ENCODE peak calls at places on chromosomes 3 and 15, in ten cellular contexts. Z is A549, G is ovary, J is upper lobe of left lung, C is heart left ventricle, O is body of pancreas, N is stomach, U is esophagus squamous epithelium, X is spleen, S is Peyer's patch. P is an unnamed sample.

GRCh38 chr3:138909904-138910303 is 37.0 kb downstream of the FOXL2 start:
- DNase-seq in Z (no peak), G (no peak), J (no peak), C (no peak), O (no peak), N (no peak), U (no peak), X (no peak), S (no peak), P (no peak)

GRCh38 chr3:141115752-141116541 is 64.8 kb downstream of the SPSB4 start:
- DNase-seq in Z (no peak), G (peak), J (no peak), C (no peak), O (no peak), N (no peak), U (no peak), X (no peak), S (no peak), P (peak)

GRCh38 chr3:64295594-64295993 is 70.3 kb upstream of the PRICKLE2 start:
- DNase-seq in Z (no peak), G (peak), J (no peak), C (no peak), O (peak), N (no peak), U (no peak), X (no peak), S (no peak), P (no peak)

GRCh38 chr15:48555244-48555804 is 90.2 kb downstream of the FBN1 start:
- DNase-seq in Z (no peak), G (no peak), J (no peak), C (no peak), O (no peak), N (no peak), U (no peak), X (no peak), S (no peak), P (no peak)

GRCh38 chr15:77495806-77496589 is 75.3 kb downstream of the HMG20A start:
- DNase-seq in Z (no peak), G (no peak), J (no peak), C (peak), O (no peak), N (no peak), U (no peak), X (peak), S (no peak), P (no peak)

GRCh38 chr3:143427626-143428025 is 308.1 kb downstream of the CHST2 start:
- DNase-seq in Z (no peak), G (no peak), J (no peak), C (no peak), O (no peak), N (no peak), U (no peak), X (no peak), S (no peak), P (no peak)

GRCh38 chr3:108669211-108669610 is 79.7 kb downstream of the DZIP3 start:
- DNase-seq in Z (no peak), G (no peak), J (no peak), C (no peak), O (no peak), N (no peak), U (no peak), X (no peak), S (no peak), P (no peak)

GRCh38 chr15:93955197-93955596 is 276.2 kb upstream of the MCTP2 start:
- DNase-seq in Z (no peak), G (no peak), J (no peak), C (no peak), O (no peak), N (no peak), U (no peak), X (no peak), S (no peak), P (no peak)

GRCh38 chr3:37853691-37854413 is 7.8 kb upstream of the CTDSPL start:
- DNase-seq in Z (no peak), G (no peak), J (no peak), C (no peak), O (peak), N (peak), U (no peak), X (peak), S (peak), P (peak)

GRCh38 chr15:67018451-67018850 is 47.0 kb upstream of the SMAD3 start:
- DNase-seq in Z (no peak), G (no peak), J (no peak), C (no peak), O (no peak), N (no peak), U (no peak), X (no peak), S (no peak), P (peak)

GRCh38 chr15:48748535-48748934 is 62.3 kb downstream of the CEP152 start:
- DNase-seq in Z (no peak), G (no peak), J (no peak), C (no peak), O (no peak), N (no peak), U (no peak), X (no peak), S (no peak), P (no peak)

GRCh38 chr3:109382573-109382972 is 45.2 kb upstream of the DPPA4 start:
- DNase-seq in Z (no peak), G (no peak), J (no peak), C (no peak), O (no peak), N (no peak), U (no peak), X (no peak), S (no peak), P (no peak)

GRCh38 chr15:71103102-71103676 is 12.1 kb upstream of the THSD4 start:
- DNase-seq in Z (no peak), G (no peak), J (no peak), C (peak), O (no peak), N (peak), U (no peak), X (no peak), S (peak), P (no peak)

DNA sequence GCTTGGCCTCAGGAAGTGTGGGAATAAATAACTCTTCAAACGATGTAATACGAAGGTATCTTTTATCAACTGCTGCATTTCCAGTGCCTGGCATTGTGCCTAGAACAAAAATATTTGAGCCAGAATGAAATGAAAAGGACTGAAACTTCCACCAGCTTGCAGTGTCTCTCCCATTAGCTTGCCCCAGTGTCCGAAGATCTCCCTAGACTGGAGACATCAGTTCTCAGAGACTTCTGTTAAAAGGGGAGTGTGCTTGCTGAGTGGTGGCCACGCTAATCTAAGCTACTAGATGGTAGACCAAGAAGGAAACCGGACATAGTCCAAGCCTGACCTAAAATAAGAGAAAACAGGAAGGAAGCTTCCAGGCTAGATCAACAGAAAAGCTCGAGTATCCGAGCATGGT is 28.6 kb downstream of the KCNAB1 start:
- DNase-seq in Z (no peak), G (peak), J (no peak), C (peak), O (no peak), N (no peak), U (no peak), X (no peak), S (no peak), P (no peak)
- H3K4me3 ChIP-seq in Z (no peak), G (no peak), J (no peak), C (no peak), O (no peak), N (no peak), U (no peak), X (no peak), S (no peak), P (no peak)

DNA sequence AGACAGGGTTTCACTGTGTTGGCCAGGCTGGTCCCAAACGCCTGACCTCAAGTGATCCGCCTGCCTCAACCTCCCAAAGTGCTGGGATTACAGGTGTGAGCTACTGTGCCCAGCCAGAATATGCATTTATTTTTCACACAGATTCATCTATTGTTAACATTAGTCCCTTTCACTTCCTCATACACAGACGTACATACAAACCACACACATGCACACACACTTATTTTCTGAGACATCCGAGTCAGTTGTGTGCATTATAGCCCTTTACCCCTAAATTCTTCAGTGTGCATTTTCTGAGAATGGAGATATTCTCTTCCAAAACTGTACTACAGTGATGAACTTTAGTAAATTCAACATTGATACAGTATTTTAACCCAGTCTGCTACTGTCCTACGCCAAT is 15.0 kb upstream of the MEX3B start:
- DNase-seq in Z (no peak), G (no peak), J (no peak), C (no peak), O (no peak), N (no peak), U (no peak), X (no peak), S (no peak), P (no peak)
- TF ChIP-seq POLR2A in Z (no peak), G (no peak), J (no peak), C (no peak), O (no peak), N (no peak), U (no peak), X (no peak), S (no peak), P (no peak)

GRCh38 chr15:56957812-56958406 is 39.5 kb downstream of the TCF12 start:
- DNase-seq in Z (no peak), G (no peak), J (no peak), C (no peak), O (no peak), N (no peak), U (no peak), X (no peak), S (no peak), P (no peak)

GRCh38 chr15:56956538-56956937 is 38.1 kb downstream of the TCF12 start:
- DNase-seq in Z (no peak), G (no peak), J (no peak), C (no peak), O (no peak), N (no peak), U (no peak), X (no peak), S (no peak), P (no peak)

GRCh38 chr15:56960116-56960515 is 41.7 kb downstream of the TCF12 start:
- DNase-seq in Z (no peak), G (no peak), J (no peak), C (no peak), O (no peak), N (no peak), U (no peak), X (no peak), S (no peak), P (no peak)

GRCh38 chr15:56963126-56963525 is 44.7 kb downstream of the TCF12 start:
- DNase-seq in Z (no peak), G (no peak), J (no peak), C (no peak), O (no peak), N (no peak), U (no peak), X (no peak), S (no peak), P (no peak)

DNA sequence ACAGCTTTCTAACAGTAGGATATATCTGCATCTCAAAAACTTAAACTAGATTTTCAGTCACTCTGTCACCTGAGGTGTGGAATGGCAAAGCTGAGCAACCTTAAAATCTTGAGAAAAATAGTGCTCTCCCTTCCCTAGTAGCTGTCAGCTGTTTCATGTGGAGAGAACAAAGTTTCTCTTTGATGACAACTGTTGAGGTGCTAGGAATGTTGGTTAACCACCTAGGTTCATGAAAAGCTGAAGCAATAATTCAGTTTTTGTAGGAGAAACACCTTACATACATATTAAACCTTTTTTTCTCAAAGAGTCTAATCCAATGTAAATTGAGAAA is 40.8 kb downstream of the TCF12 start:
- DNase-seq in Z (no peak), G (no peak), J (no peak), C (no peak), O (no peak), N (no peak), U (no peak), X (no peak), S (no peak), P (no peak)
- TF ChIP-seq CTCF in Z (no peak), G (no peak), J (no peak), C (no peak), O (no peak), N (no peak), U (no peak), X (no peak), S (no peak), P (no peak)

GRCh38 chr3:126995254-126995770 is 12.4 kb downstream of the PLXNA1 start:
- DNase-seq in Z (no peak), G (no peak), J (peak), C (no peak), O (no peak), N (no peak), U (no peak), X (no peak), S (no peak), P (no peak)
- H3K4me3 ChIP-seq in Z (no peak), G (no peak), J (no peak), C (no peak), O (no peak), N (no peak), U (no peak), X (no peak), S (no peak), P (no peak)

GRCh38 chr15:100761253-100761935 is 118.2 kb upstream of the ALDH1A3 start:
- DNase-seq in Z (no peak), G (no peak), J (no peak), C (no peak), O (no peak), N (no peak), U (no peak), X (peak), S (no peak), P (no peak)

GRCh38 chr15:100760357-100760903 is 119.2 kb upstream of the ALDH1A3 start:
- DNase-seq in Z (no peak), G (no peak), J (no peak), C (no peak), O (no peak), N (no peak), U (no peak), X (no peak), S (no peak), P (peak)

GRCh38 chr15:100759698-100760356 is 119.8 kb upstream of the ALDH1A3 start:
- DNase-seq in Z (peak), G (no peak), J (no peak), C (no peak), O (no peak), N (no peak), U (no peak), X (no peak), S (peak), P (no peak)

GRCh38 chr15:100759116-100759515 is 120.5 kb upstream of the ALDH1A3 start:
- DNase-seq in Z (no peak), G (no peak), J (no peak), C (no peak), O (no peak), N (no peak), U (no peak), X (no peak), S (no peak), P (peak)

GRCh38 chr15:100758554-100758953 is 121.1 kb upstream of the ALDH1A3 start:
- DNase-seq in Z (no peak), G (no peak), J (no peak), C (no peak), O (no peak), N (no peak), U (no peak), X (no peak), S (no peak), P (peak)
- TF ChIP-seq POLR2A in Z (no peak), G (no peak), J (no peak), C (no peak), O (no peak), N (no peak), U (no peak), X (no peak), S (no peak), P (no peak)

DNA sequence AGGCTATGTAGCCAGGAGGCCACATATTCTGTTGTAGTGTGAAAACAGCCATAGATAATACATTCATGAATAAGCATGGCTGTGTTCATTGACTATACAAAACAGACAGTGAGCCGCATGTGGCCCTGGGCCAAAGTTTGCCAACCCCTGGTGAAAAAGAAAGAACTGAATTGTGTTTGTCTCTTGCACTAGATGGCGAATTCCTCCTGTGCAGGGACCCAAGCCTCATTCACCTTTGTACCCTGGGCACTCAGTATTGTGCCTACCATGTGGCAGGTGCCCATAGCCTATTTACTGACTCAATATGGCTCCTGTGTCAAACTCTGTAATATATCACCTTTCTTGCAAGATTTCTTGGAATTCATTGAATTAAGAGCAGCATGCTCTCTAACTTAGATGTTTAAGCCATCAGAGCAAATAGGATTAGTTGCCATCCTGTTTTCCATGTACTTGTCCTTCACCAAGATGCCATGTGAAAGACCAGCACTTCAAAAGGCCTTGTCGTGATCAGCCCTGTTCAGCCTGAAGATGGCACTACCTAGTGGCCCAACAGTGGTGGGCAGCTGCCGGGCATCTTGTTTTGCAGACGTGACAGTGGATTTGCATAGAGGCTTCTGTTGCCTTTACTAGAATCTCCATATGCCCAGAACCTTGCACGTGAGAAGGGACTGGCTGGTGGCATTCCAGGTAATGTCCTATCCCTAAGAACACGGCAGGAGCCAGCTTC is 50.9 kb upstream of the CMTM7 start:
- DNase-seq in Z (no peak), G (no peak), J (no peak), C (no peak), O (no peak), N (no peak), U (no peak), X (peak), S (peak), P (no peak)
- TF ChIP-seq CTCF in Z (no peak), G (no peak), J (no peak), C (no peak), O (no peak), N (no peak), U (no peak), X (no peak), S (no peak), P (no peak)

GRCh38 chr15:98505611-98506031 is 142.7 kb upstream of the IGF1R start:
- DNase-seq in Z (no peak), G (peak), J (no peak), C (peak), O (no peak), N (no peak), U (no peak), X (no peak), S (no peak), P (peak)

GRCh38 chr15:98506172-98506571 is 142.2 kb upstream of the IGF1R start:
- DNase-seq in Z (no peak), G (no peak), J (no peak), C (no peak), O (no peak), N (no peak), U (no peak), X (no peak), S (no peak), P (peak)

GRCh38 chr15:98504998-98505397 is 143.3 kb upstream of the IGF1R start:
- DNase-seq in Z (no peak), G (no peak), J (no peak), C (no peak), O (no peak), N (no peak), U (no peak), X (no peak), S (no peak), P (peak)

GRCh38 chr15:98503970-98504369 is 144.4 kb upstream of the IGF1R start:
- DNase-seq in Z (no peak), G (no peak), J (no peak), C (no peak), O (no peak), N (no peak), U (no peak), X (no peak), S (no peak), P (peak)

GRCh38 chr15:98506711-98507110 is 141.6 kb upstream of the IGF1R start:
- DNase-seq in Z (no peak), G (no peak), J (no peak), C (no peak), O (no peak), N (no peak), U (no peak), X (no peak), S (no peak), P (no peak)
- H3K4me3 ChIP-seq in Z (no peak), G (no peak), J (no peak), C (no peak), O (no peak), N (no peak), U (no peak), X (no peak), S (no peak), P (no peak)

DNA sequence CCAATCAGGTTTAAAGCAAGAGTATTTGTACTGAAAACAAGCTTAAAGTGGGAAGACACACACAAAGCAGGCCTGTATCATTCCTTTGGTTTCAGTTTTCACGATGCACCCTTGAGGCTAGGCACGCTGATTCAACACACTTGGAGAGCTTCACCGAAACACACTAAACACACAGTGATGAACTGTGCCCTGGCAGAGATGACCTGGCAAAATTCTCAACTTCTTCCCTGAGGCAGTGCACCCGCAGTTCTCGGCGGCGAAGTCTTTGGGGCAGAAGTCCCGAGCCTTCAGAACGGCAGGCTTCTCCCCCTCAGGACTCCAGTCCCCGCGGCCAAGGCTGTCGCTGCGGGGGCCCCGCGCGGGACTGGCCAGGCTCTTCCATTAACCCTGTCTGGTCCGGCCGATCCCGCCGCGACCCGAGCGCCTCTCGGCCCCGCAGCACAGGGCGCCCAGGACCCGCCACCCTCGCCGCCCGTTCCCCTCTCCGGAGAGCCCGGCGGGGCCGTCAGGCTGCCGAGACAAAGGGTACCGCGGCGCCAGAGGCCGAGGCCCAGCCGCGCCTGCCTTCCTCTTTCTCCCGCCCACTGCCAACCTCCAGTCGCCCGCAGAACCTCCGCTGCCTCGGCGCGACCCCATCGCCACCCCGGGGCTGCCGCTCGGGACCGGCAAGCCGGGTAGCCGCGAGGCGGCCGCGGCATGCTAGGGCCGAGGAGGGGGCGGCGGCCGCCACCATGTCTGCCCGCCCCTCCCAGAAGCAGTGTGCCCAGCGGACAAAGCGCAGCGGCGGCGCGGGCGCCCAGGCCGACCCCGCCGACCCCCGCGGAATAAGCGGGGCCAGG is 780 bp downstream of the GABPB1 start:
- DNase-seq in Z (peak), G (peak), J (peak), C (peak), O (peak), N (peak), U (peak), X (peak), S (peak), P (peak)
- TF ChIP-seq POLR2A in Z (no peak), G (peak), J (no peak), C (peak), O (peak), N (no peak), U (peak), X (peak), S (peak), P (no peak)